ENCODE peak calls at places on chromosome 7, in ten cellular contexts. W is H7; T is stimulated activated CD4-positive, alpha-beta T cell treated with anti-CD3 and anti-CD28 coated beads, Interleukin-1b, Interleukin-23, amount 100 ng/mL, for 24 hours; A is T-helper 1 cell; Y is neuronal stem cell; G is T-helper 2 cell; P is Caco-2; N is DND-41; B is Panc1; J is kidney epithelial cell. Z is an unnamed sample.

GRCh38 chr7:43444711-43445578 is 138.0 kb upstream of the STK17A start:
- DNase-seq in A (no peak), T (no peak), B (no peak), N (no peak), J (no peak), P (no peak), G (no peak), W (no peak), Y (no peak), Z (no peak)

GRCh38 chr7:32093415-32094408 is 23.5 kb upstream of the PDE1C start:
- DNase-seq in T (no peak), W (no peak), J (peak), B (no peak), G (no peak), P (no peak), Y (no peak), N (no peak), A (no peak), Z (no peak)

GRCh38 chr7:16080131-16080530 is 341.2 kb downstream of the CRPPA start:
- DNase-seq in G (no peak), N (no peak), A (no peak), T (no peak), P (no peak), B (no peak), Y (no peak), W (no peak), J (no peak), Z (no peak)

GRCh38 chr7:108890862-108891261 is 321.2 kb downstream of the DNAJB9 start:
- DNase-seq in N (no peak), G (no peak), J (no peak), B (no peak), A (no peak), P (no peak), Y (no peak), W (no peak), T (no peak), Z (no peak)

GRCh38 chr7:44184221-44184873 is 4.9 kb downstream of the GCK start:
- DNase-seq in T (no peak), N (no peak), G (no peak), B (peak), A (no peak), Y (no peak), P (no peak), J (peak), W (peak), Z (no peak)

GRCh38 chr7:23356726-23357125 is 57.6 kb downstream of the MALSU1 start:
- DNase-seq in Y (no peak), W (no peak), G (no peak), A (no peak), T (no peak), P (no peak), B (no peak), J (no peak), N (no peak), Z (no peak)

GRCh38 chr7:2032030-2032875 is 200.5 kb downstream of the MAD1L1 start:
- DNase-seq in T (no peak), A (no peak), W (no peak), J (no peak), N (peak), Y (no peak), G (no peak), P (no peak), B (no peak), Z (no peak)

GRCh38 chr7:34060548-34060947 is 155.2 kb downstream of the BMPER start:
- DNase-seq in B (no peak), A (no peak), G (no peak), T (no peak), P (no peak), J (no peak), Y (no peak), N (no peak), W (no peak), Z (no peak)

GRCh38 chr7:77328669-77329068 is 87.5 kb downstream of the GSAP start:
- DNase-seq in A (no peak), B (no peak), N (no peak), W (no peak), J (no peak), Y (no peak), P (no peak), G (no peak), T (no peak), Z (no peak)

GRCh38 chr7:4715385-4715770 is 33.3 kb downstream of the FOXK1 start:
- DNase-seq in B (no peak), G (no peak), P (no peak), A (no peak), J (no peak), Y (no peak), N (no peak), T (no peak), W (no peak), Z (no peak)

GRCh38 chr7:77696643-77697534 is 630 bp downstream of the RSBN1L start:
- DNase-seq in P (peak), J (no peak), T (peak), N (peak), G (no peak), B (no peak), A (peak), Y (peak), W (peak), Z (peak)

GRCh38 chr7:124662937-124663336 is 102.7 kb downstream of the GPR37 start:
- DNase-seq in A (no peak), P (no peak), W (no peak), N (no peak), B (no peak), T (no peak), J (no peak), G (no peak), Y (no peak), Z (no peak)

GRCh38 chr7:12771378-12771877 is 84.0 kb downstream of the ARL4A start:
- DNase-seq in B (no peak), A (no peak), P (no peak), W (no peak), T (no peak), Y (peak), J (no peak), N (no peak), G (no peak), Z (peak)

GRCh38 chr7:130363156-130363847 is 17.0 kb upstream of the CPA1 start:
- DNase-seq in P (no peak), T (peak), W (peak), A (no peak), Y (no peak), J (peak), G (no peak), B (peak), N (no peak), Z (no peak)

GRCh38 chr7:44065431-44066110 is at the start of gene PGAM2:
- DNase-seq in Y (peak), B (no peak), W (peak), A (no peak), J (no peak), T (no peak), G (no peak), P (no peak), N (no peak), Z (peak)

GRCh38 chr7:75623390-75624133 is 115.2 kb downstream of the HIP1 start:
- DNase-seq in Y (no peak), J (no peak), N (no peak), W (peak), T (no peak), A (no peak), P (no peak), G (no peak), B (no peak), Z (no peak)

GRCh38 chr7:94400643-94401042 is 5.9 kb downstream of the COL1A2 start:
- DNase-seq in W (no peak), J (no peak), P (no peak), B (no peak), Y (no peak), N (no peak), T (no peak), A (no peak), G (no peak), Z (no peak)

GRCh38 chr7:51647486-51647885 is 330.9 kb upstream of the COBL start:
- DNase-seq in B (no peak), T (no peak), P (no peak), J (no peak), Y (no peak), N (no peak), G (no peak), W (no peak), A (no peak), Z (no peak)

GRCh38 chr7:28748934-28749584 is 209.1 kb downstream of the TRIL start:
- DNase-seq in J (no peak), W (no peak), B (peak), P (no peak), Y (no peak), T (no peak), N (peak), A (no peak), G (no peak), Z (no peak)

GRCh38 chr7:90618880-90619279 is 22.8 kb downstream of the CDK14 start:
- DNase-seq in P (no peak), W (no peak), J (no peak), A (no peak), N (no peak), T (no peak), G (no peak), Y (no peak), B (no peak), Z (peak)

GRCh38 chr7:63925626-63926460 is 72.8 kb upstream of the ZNF722 start:
- DNase-seq in A (peak), T (peak), N (peak), Y (no peak), P (no peak), J (no peak), G (peak), W (no peak), B (peak), Z (peak)

GRCh38 chr7:45224832-45225231 is 67.2 kb downstream of the RAMP3 start:
- DNase-seq in N (peak), J (no peak), W (peak), Y (peak), T (no peak), B (no peak), G (no peak), P (peak), A (no peak), Z (no peak)

GRCh38 chr7:98133181-98133580 is 26.5 kb downstream of the LMTK2 start:
- DNase-seq in J (no peak), N (peak), A (no peak), B (no peak), P (no peak), Y (no peak), G (peak), W (peak), T (no peak), Z (no peak)

GRCh38 chr7:143519411-143520131 is 41.9 kb downstream of the TAS2R41 start:
- DNase-seq in W (no peak), B (no peak), Y (no peak), T (no peak), P (no peak), N (no peak), J (peak), G (no peak), A (no peak), Z (no peak)

GRCh38 chr7:131878777-131879176 is 322.3 kb upstream of the PODXL start:
- DNase-seq in P (no peak), T (no peak), Y (no peak), N (no peak), B (no peak), W (no peak), J (no peak), A (no peak), G (no peak), Z (no peak)

GRCh38 chr7:36155811-36156361 is 2.8 kb downstream of the EEPD1 start:
- DNase-seq in Y (no peak), P (no peak), T (no peak), J (no peak), B (no peak), N (peak), A (no peak), G (no peak), W (peak), Z (peak)

GRCh38 chr7:156580036-156580435 is 60.5 kb upstream of the RNF32 start:
- DNase-seq in N (no peak), P (no peak), J (no peak), W (no peak), T (no peak), Y (no peak), A (no peak), G (no peak), B (no peak), Z (no peak)

GRCh38 chr7:119996634-119997033 is 276.3 kb upstream of the KCND2 start:
- DNase-seq in B (no peak), A (no peak), N (no peak), P (no peak), W (no peak), Y (no peak), G (no peak), J (no peak), T (no peak), Z (no peak)

GRCh38 chr7:42227523-42227922 is 9.5 kb downstream of the GLI3 start:
- DNase-seq in G (no peak), T (no peak), A (no peak), Y (no peak), N (no peak), B (no peak), W (peak), P (no peak), J (no peak), Z (no peak)

GRCh38 chr7:130913721-130914588 is 179.9 kb upstream of the KLF14 start:
- DNase-seq in Y (no peak), B (peak), G (no peak), W (no peak), P (no peak), N (no peak), A (no peak), T (no peak), J (no peak), Z (no peak)

GRCh38 chr7:121406-121805 is 71.0 kb upstream of the FAM20C start:
- DNase-seq in T (no peak), P (no peak), G (no peak), Y (no peak), J (no peak), A (no peak), N (no peak), B (no peak), W (peak), Z (no peak)

GRCh38 chr7:92279429-92280031 is 33.8 kb downstream of the ANKIB1 start:
- DNase-seq in P (no peak), T (no peak), A (no peak), N (no peak), W (no peak), J (no peak), G (no peak), Y (peak), B (no peak), Z (no peak)

GRCh38 chr7:142891490-142892082 is 6.0 kb upstream of the TRPV6 start:
- DNase-seq in A (no peak), N (no peak), T (no peak), Y (no peak), J (no peak), P (no peak), B (no peak), W (no peak), G (no peak), Z (no peak)

GRCh38 chr7:142104550-142105527 is 6.7 kb upstream of the MGAM2 start:
- DNase-seq in T (no peak), N (no peak), B (no peak), W (no peak), Y (no peak), G (no peak), P (peak), J (peak), A (no peak), Z (no peak)

GRCh38 chr7:36904101-36904500 is 179.8 kb upstream of the AOAH start:
- DNase-seq in Y (no peak), J (no peak), W (no peak), A (no peak), N (no peak), T (no peak), B (no peak), P (no peak), G (no peak), Z (no peak)

GRCh38 chr7:1547777-1548437 is 8.1 kb downstream of the TMEM184A start:
- DNase-seq in N (no peak), G (no peak), A (no peak), W (no peak), J (no peak), P (no peak), Y (no peak), B (no peak), T (no peak), Z (no peak)